ENCODE peak calls at places on chromosomes 2 and 18, in four cellular contexts. One of them, this sample, is unnamed.

GRCh38 chr2:225889452-225889851 is 489.9 kb downstream of the NYAP2 start:
- DNase-seq in astrocyte: peak; percentile 80
- DNase-seq in aorta: no peak
- DNase-seq in SJCRH30: peak; percentile 31
- DNase-seq in this sample: peak; percentile 61

GRCh38 chr2:215948051-215948450 is 65.3 kb downstream of the MREG start:
- DNase-seq in astrocyte: no peak
- DNase-seq in aorta: no peak
- DNase-seq in SJCRH30: no peak
- DNase-seq in this sample: no peak

GRCh38 chr2:219957815-219958214 is 330.4 kb downstream of the SLC4A3 start:
- DNase-seq in astrocyte: peak; percentile 14
- DNase-seq in aorta: no peak
- DNase-seq in SJCRH30: no peak
- DNase-seq in this sample: no peak

GRCh38 chr2:133194068-133194655 is 374.1 kb downstream of the NCKAP5 start:
- DNase-seq in astrocyte: no peak
- DNase-seq in aorta: no peak
- DNase-seq in SJCRH30: no peak
- DNase-seq in this sample: no peak

GRCh38 chr18:8367217-8367988 is 241.8 kb upstream of the RAB12 start:
- DNase-seq in astrocyte: no peak
- DNase-seq in aorta: no peak
- DNase-seq in SJCRH30: peak; percentile 61
- DNase-seq in this sample: no peak

GRCh38 chr18:26714739-26715138 is 150.8 kb downstream of the AQP4 start:
- DNase-seq in astrocyte: no peak
- DNase-seq in aorta: no peak
- DNase-seq in SJCRH30: no peak
- DNase-seq in this sample: peak; percentile 2

GRCh38 chr2:46643493-46643892 is 164.1 kb downstream of the TMEM247 start:
- DNase-seq in astrocyte: no peak
- DNase-seq in aorta: no peak
- DNase-seq in SJCRH30: no peak
- DNase-seq in this sample: no peak

GRCh38 chr2:241755777-241756176 is 20.8 kb upstream of the GAL3ST2 start:
- DNase-seq in astrocyte: no peak
- DNase-seq in aorta: peak; percentile 34
- DNase-seq in SJCRH30: no peak
- DNase-seq in this sample: no peak

GRCh38 chr2:181977661-181978350 is 7.8 kb upstream of the PPP1R1C start:
- DNase-seq in astrocyte: no peak
- DNase-seq in aorta: no peak
- DNase-seq in SJCRH30: peak; percentile 11
- DNase-seq in this sample: peak; percentile 67

GRCh38 chr2:214035091-214035852 is 375.6 kb upstream of the VWC2L start:
- DNase-seq in astrocyte: no peak
- DNase-seq in aorta: no peak
- DNase-seq in SJCRH30: no peak
- DNase-seq in this sample: no peak

GRCh38 chr18:32156855-32157254 is 33.0 kb upstream of the MEP1B start:
- DNase-seq in astrocyte: no peak
- DNase-seq in aorta: no peak
- DNase-seq in SJCRH30: no peak
- DNase-seq in this sample: no peak

GRCh38 chr2:240170354-240170735 is 29.9 kb upstream of the OTOS start:
- DNase-seq in astrocyte: no peak
- DNase-seq in aorta: peak; percentile 23
- DNase-seq in SJCRH30: peak; percentile 85
- DNase-seq in this sample: peak; percentile 17

GRCh38 chr2:120390381-120391055 is 44.6 kb downstream of the INHBB start:
- DNase-seq in astrocyte: no peak
- DNase-seq in aorta: no peak
- DNase-seq in SJCRH30: peak; percentile 1
- DNase-seq in this sample: no peak

GRCh38 chr2:13616059-13616458 is 899.3 kb downstream of the TRIB2 start:
- DNase-seq in astrocyte: no peak
- DNase-seq in aorta: no peak
- DNase-seq in SJCRH30: no peak
- DNase-seq in this sample: no peak

GRCh38 chr2:84830095-84830494 is 50.8 kb downstream of the TRABD2A start:
- DNase-seq in astrocyte: no peak
- DNase-seq in aorta: peak; percentile 87
- DNase-seq in SJCRH30: no peak
- DNase-seq in this sample: no peak

GRCh38 chr2:23550553-23550952 is 165.6 kb downstream of the KLHL29 start:
- DNase-seq in astrocyte: peak; percentile 30
- DNase-seq in aorta: no peak
- DNase-seq in SJCRH30: no peak
- DNase-seq in this sample: no peak

GRCh38 chr18:986552-986951 is 81.9 kb downstream of the ADCYAP1 start:
- DNase-seq in astrocyte: no peak
- DNase-seq in aorta: no peak
- DNase-seq in SJCRH30: no peak
- DNase-seq in this sample: no peak

GRCh38 chr2:39603436-39603835 is 62.3 kb upstream of the TMEM178A start:
- DNase-seq in astrocyte: no peak
- DNase-seq in aorta: no peak
- DNase-seq in SJCRH30: no peak
- DNase-seq in this sample: no peak

GRCh38 chr2:218953366-218953954 is 6.0 kb upstream of the CDK5R2 start:
- DNase-seq in astrocyte: no peak
- DNase-seq in aorta: no peak
- DNase-seq in SJCRH30: no peak
- DNase-seq in this sample: no peak

GRCh38 chr2:218962859-218963492 is 3.5 kb downstream of the CDK5R2 start:
- DNase-seq in astrocyte: peak; percentile 71
- DNase-seq in aorta: peak; percentile 71
- DNase-seq in SJCRH30: peak; percentile 95
- DNase-seq in this sample: peak; percentile 14

DNA sequence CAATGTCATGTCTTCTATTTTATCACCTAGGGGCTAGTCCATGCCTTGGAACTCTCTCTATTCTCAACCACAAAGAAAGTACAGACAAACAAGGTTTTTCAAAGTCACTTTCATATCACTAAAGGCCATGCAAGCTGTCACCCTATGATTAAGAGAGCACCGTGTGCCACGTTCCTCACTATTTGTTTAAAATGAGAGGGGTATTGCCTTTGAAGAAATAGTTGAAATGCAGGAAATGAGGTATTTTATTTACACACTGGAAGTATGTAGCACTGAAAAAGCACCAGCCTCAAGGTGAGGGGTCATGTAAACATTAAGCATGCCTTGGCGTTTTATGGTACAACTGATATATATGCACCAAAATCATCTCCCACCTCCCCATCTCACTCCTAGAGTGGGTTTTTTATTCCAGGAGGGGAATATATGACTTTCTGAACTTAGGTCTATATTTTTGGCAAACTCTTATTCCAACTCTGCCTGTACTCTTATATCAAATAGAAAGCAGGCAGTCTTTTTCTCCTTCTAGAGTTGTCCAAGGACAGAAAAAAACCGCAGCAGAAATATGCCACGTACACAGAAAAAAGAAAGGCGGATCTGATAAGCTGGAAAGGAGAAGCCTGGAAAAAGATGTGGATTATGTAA is 53.5 kb downstream of the VSNL1 start:
- DNase-seq in astrocyte: no peak
- DNase-seq in aorta: no peak
- DNase-seq in SJCRH30: no peak
- DNase-seq in this sample: no peak
- H3K27ac ChIP-seq in astrocyte: no peak overlapping the region
- H3K27ac ChIP-seq in aorta: no peak overlapping the region
- H3K27ac ChIP-seq in SJCRH30: no peak overlapping the region
- H3K27ac ChIP-seq in this sample: no peak overlapping the region

DNA sequence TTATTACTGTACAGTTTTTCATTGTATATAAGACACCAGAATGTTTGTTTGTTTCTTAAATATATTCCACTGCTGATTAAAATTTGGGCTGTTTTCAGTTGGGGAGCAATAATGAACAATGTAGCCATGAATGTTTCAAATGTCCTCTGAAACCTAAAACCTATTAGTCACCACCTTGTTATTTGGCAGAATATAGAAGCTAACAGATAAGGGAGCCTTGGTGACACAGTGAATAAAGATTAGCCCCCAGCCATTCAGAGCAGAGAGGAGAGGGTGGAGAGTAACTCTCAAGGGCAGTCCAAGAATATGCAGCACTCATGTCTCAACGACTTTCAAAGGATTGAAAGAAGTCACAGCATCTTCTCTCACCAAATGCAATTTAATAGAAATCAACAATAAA is 43.1 kb upstream of the ATP8B1 start:
- DNase-seq in astrocyte: peak; percentile 90
- DNase-seq in aorta: no peak
- DNase-seq in SJCRH30: no peak
- DNase-seq in this sample: peak; percentile 88
- H3K27ac ChIP-seq in astrocyte: peak overlapping the region; percentile 58
- H3K27ac ChIP-seq in aorta: no peak overlapping the region
- H3K27ac ChIP-seq in SJCRH30: peak overlapping the region; percentile 14
- H3K27ac ChIP-seq in this sample: peak overlapping the region; percentile 60

GRCh38 chr2:160238392-160238791 is 38.3 kb upstream of the ITGB6 start:
- DNase-seq in astrocyte: no peak
- DNase-seq in aorta: no peak
- DNase-seq in SJCRH30: no peak
- DNase-seq in this sample: no peak
- H3K27ac ChIP-seq in astrocyte: no peak overlapping the region
- H3K27ac ChIP-seq in aorta: no peak overlapping the region
- H3K27ac ChIP-seq in SJCRH30: no peak overlapping the region
- H3K27ac ChIP-seq in this sample: no peak overlapping the region

GRCh38 chr2:9897331-9897737 is 54.1 kb downstream of the TAF1B start:
- DNase-seq in astrocyte: peak; percentile 94
- DNase-seq in aorta: peak; percentile 82
- DNase-seq in SJCRH30: peak; percentile 32
- DNase-seq in this sample: peak; percentile 95

GRCh38 chr2:9896216-9896615 is 52.9 kb downstream of the TAF1B start:
- DNase-seq in astrocyte: no peak
- DNase-seq in aorta: no peak
- DNase-seq in SJCRH30: peak; percentile 54
- DNase-seq in this sample: no peak

GRCh38 chr2:9892236-9892635 is 49.0 kb downstream of the TAF1B start:
- DNase-seq in astrocyte: no peak
- DNase-seq in aorta: no peak
- DNase-seq in SJCRH30: no peak
- DNase-seq in this sample: no peak

GRCh38 chr2:9897796-9898195 is 53.7 kb upstream of the GRHL1 start:
- DNase-seq in astrocyte: peak; percentile 35
- DNase-seq in aorta: no peak
- DNase-seq in SJCRH30: no peak
- DNase-seq in this sample: no peak

DNA sequence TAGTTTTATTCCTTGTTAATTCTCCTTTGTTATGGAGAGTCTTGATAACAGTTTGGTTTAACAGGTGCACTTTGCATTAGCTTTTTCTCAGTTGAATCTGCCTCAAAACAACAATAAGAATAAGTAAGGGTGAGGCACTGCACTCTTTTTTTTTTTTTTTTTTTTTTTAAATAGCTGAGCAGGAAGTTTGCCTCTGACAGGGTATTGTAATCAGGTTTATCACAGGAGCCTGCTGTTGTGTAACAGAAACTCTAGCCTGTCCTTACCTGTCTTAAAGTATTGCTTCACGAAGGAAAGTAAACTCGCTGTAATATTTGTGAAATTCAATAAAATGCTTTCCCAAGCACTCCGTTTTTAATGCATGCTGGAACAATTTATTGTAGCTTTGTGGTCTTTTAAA is 52.4 kb downstream of the TAF1B start:
- DNase-seq in astrocyte: no peak
- DNase-seq in aorta: no peak
- DNase-seq in SJCRH30: no peak
- DNase-seq in this sample: no peak
- H3K27ac ChIP-seq in astrocyte: no peak overlapping the region
- H3K27ac ChIP-seq in aorta: no peak overlapping the region
- H3K27ac ChIP-seq in SJCRH30: peak overlapping the region; percentile 37
- H3K27ac ChIP-seq in this sample: no peak overlapping the region

GRCh38 chr2:189178726-189179606 is 595 bp downstream of the COL5A2 start:
- DNase-seq in astrocyte: peak; percentile 79
- DNase-seq in aorta: peak; percentile 49
- DNase-seq in SJCRH30: peak; percentile 87
- DNase-seq in this sample: peak; percentile 59
- H3K27ac ChIP-seq in astrocyte: peak overlapping the region; percentile 82
- H3K27ac ChIP-seq in aorta: peak overlapping the region; percentile 85
- H3K27ac ChIP-seq in SJCRH30: peak overlapping the region; percentile 71
- H3K27ac ChIP-seq in this sample: peak overlapping the region; percentile 73

GRCh38 chr2:45028276-45028675 is 19.0 kb upstream of the SIX2 start:
- DNase-seq in astrocyte: peak; percentile 29
- DNase-seq in aorta: no peak
- DNase-seq in SJCRH30: no peak
- DNase-seq in this sample: peak; percentile 45
- H3K27ac ChIP-seq in astrocyte: no peak overlapping the region
- H3K27ac ChIP-seq in aorta: no peak overlapping the region
- H3K27ac ChIP-seq in SJCRH30: no peak overlapping the region
- H3K27ac ChIP-seq in this sample: no peak overlapping the region

This sample was measured in brain microvascular endothelial cell.